ENCODE peak calls at places on chromosomes 3 and 15, in five cellular contexts. F is SK-N-SH, J is Panc1, M is HepG2, O is GM12878. V is an unnamed sample.

GRCh38 chr3:133038731-133039398 is 674 bp downstream of the TMEM108 start:
- DNase-seq in F (peak), O (no peak), M (no peak), J (no peak), V (no peak)

GRCh38 chr15:63210151-63211051 is 21.0 kb downstream of the RAB8B start:
- DNase-seq in M (peak), O (no peak), F (no peak), J (no peak), V (no peak)

GRCh38 chr3:72185549-72186484 is 400.9 kb upstream of the PROK2 start:
- DNase-seq in O (no peak), J (no peak), M (peak), F (no peak), V (peak)

GRCh38 chr15:34297059-34297458 is 40.5 kb downstream of the SLC12A6 start:
- DNase-seq in M (no peak), O (no peak), F (no peak), J (no peak), V (no peak)

GRCh38 chr15:51796777-51797474 is 32.5 kb upstream of the TMOD3 start:
- DNase-seq in O (no peak), M (peak), J (no peak), F (no peak), V (no peak)

GRCh38 chr3:36381311-36381956 is 1.1 kb downstream of the STAC start:
- DNase-seq in F (peak), O (no peak), M (no peak), J (no peak), V (no peak)

GRCh38 chr15:69718916-69719315 is 266.3 kb downstream of the RPLP1 start:
- DNase-seq in J (no peak), O (no peak), M (no peak), F (no peak), V (peak)

GRCh38 chr3:143924522-143925381 is 46.9 kb upstream of the DIPK2A start:
- DNase-seq in O (peak), M (no peak), J (no peak), F (no peak), V (no peak)

GRCh38 chr3:36461588-36461987 is 81.3 kb downstream of the STAC start:
- DNase-seq in J (no peak), F (no peak), M (no peak), O (no peak), V (no peak)

GRCh38 chr15:37245358-37245757 is 145.0 kb upstream of the MEIS2 start:
- DNase-seq in O (no peak), J (no peak), M (no peak), F (no peak), V (no peak)

GRCh38 chr3:110413807-110414748 is 657.5 kb upstream of the NECTIN3 start:
- DNase-seq in J (no peak), O (no peak), M (no peak), F (no peak), V (no peak)

GRCh38 chr3:124774305-124774673 is 44.0 kb downstream of the UMPS start:
- DNase-seq in M (no peak), O (no peak), F (no peak), J (no peak), V (no peak)

GRCh38 chr3:30681276-30682211 is 75.1 kb downstream of the TGFBR2 start:
- DNase-seq in M (no peak), O (no peak), J (no peak), F (peak), V (no peak)

GRCh38 chr15:44340410-44340809 is 51.9 kb downstream of the GOLM2 start:
- DNase-seq in F (no peak), O (no peak), M (no peak), J (no peak), V (no peak)

GRCh38 chr15:45177285-45177684 is 10.5 kb downstream of the SHF start:
- DNase-seq in O (no peak), M (no peak), J (no peak), F (no peak), V (no peak)

GRCh38 chr3:140113983-140114923 is 179.3 kb downstream of the CLSTN2 start:
- DNase-seq in F (peak), M (no peak), O (no peak), J (no peak), V (no peak)

GRCh38 chr3:53375019-53375418 is 27.7 kb upstream of the DCP1A start:
- DNase-seq in J (peak), F (peak), O (no peak), M (peak), V (peak)

GRCh38 chr15:70200511-70200991 is 102.8 kb upstream of the TLE3 start:
- DNase-seq in J (no peak), M (no peak), F (peak), O (no peak), V (no peak)

GRCh38 chr15:89396723-89397652 is 62.4 kb upstream of the POLG start:
- DNase-seq in J (no peak), M (no peak), O (no peak), F (no peak), V (peak)

GRCh38 chr3:18035641-18036466 is 293.4 kb upstream of the TBC1D5 start:
- DNase-seq in F (no peak), J (no peak), M (no peak), O (no peak), V (no peak)

GRCh38 chr3:10738688-10739372 is 77.2 kb upstream of the SLC6A11 start:
- DNase-seq in O (no peak), J (peak), M (peak), F (peak), V (peak)

GRCh38 chr3:107394502-107394901 is 17.3 kb downstream of the CCDC54 start:
- DNase-seq in F (no peak), M (no peak), J (no peak), O (no peak), V (no peak)

GRCh38 chr3:152222327-152222726 is 46.4 kb upstream of the MBNL1 start:
- DNase-seq in O (no peak), F (no peak), M (no peak), J (no peak), V (no peak)

GRCh38 chr3:147702499-147702898 is 293.3 kb downstream of the ZIC1 start:
- DNase-seq in O (no peak), F (no peak), J (no peak), M (no peak), V (no peak)

GRCh38 chr3:178901204-178901603 is 170.4 kb downstream of the ZMAT3 start:
- DNase-seq in M (no peak), F (no peak), O (no peak), J (no peak), V (no peak)

GRCh38 chr15:66411190-66411589 is 24.5 kb downstream of the MAP2K1 start:
- DNase-seq in F (no peak), M (no peak), J (no peak), O (no peak), V (peak)

GRCh38 chr3:124965413-124965812 is 30.9 kb upstream of the MUC13 start:
- DNase-seq in F (no peak), J (no peak), M (no peak), O (peak), V (no peak)

GRCh38 chr3:71069797-71070196 is 513.7 kb downstream of the FOXP1 start:
- DNase-seq in O (no peak), F (peak), M (peak), J (no peak), V (peak)
- TF ChIP-seq REST in O (no peak), F (no peak), M (no peak), J (no peak), V (no peak)

DNA sequence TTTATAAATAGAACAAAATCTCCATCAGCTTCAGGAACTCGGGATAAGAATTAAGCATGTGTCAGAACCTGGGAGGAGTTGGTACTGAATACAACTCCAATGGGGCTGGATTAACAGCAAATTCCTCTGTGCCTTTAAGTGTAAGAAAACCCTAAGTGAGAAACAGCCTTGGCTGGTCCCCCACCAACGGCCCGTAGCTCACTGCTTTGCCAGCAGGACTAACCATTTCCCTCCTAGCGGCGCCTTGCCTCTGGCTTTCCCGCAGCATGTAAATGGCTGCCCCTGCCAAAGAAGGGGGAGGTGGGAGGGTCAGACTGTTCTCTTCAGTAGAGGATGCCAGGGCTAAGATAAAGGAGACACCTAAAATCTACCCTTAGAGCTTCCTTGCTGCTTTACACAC is 51.1 kb upstream of the SH3GL3 start:
- DNase-seq in F (no peak), M (no peak), J (no peak), O (no peak), V (no peak)
- TF ChIP-seq REST in F (no peak), M (no peak), J (no peak), O (no peak), V (no peak)

GRCh38 chr3:190865419-190865818 is 2.9 kb upstream of the GMNC start:
- DNase-seq in F (no peak), M (peak), J (no peak), O (no peak), V (no peak)

GRCh38 chr3:190864002-190864401 is 1.5 kb upstream of the GMNC start:
- DNase-seq in O (no peak), M (no peak), F (no peak), J (no peak), V (no peak)

GRCh38 chr3:190860531-190860930 is 2.0 kb downstream of the GMNC start:
- DNase-seq in M (no peak), F (no peak), O (no peak), J (no peak), V (no peak)

GRCh38 chr3:190862209-190863118 is at the start of gene GMNC:
- DNase-seq in M (peak), F (peak), J (peak), O (no peak), V (peak)

DNA sequence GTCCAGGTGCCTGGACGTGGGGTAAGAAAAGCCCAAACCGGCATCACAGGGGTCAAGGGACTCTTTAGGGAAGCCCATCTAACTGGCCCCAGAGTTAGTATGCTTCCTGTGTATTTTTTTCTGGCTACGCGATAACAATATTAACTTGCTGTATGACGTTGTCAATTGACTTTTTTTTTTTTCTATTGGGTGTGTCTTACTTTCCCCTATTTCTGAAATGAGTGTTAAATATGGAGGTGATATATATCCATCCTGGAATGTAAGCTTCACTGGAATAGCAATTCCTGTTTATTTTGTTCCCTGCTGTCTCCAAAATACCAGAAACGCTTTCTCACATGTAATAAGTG is 598 bp upstream of the GMNC start:
- DNase-seq in O (no peak), J (no peak), M (no peak), F (no peak), V (no peak)
- TF ChIP-seq REST in O (no peak), J (no peak), M (no peak), F (no peak), V (no peak)

DNA sequence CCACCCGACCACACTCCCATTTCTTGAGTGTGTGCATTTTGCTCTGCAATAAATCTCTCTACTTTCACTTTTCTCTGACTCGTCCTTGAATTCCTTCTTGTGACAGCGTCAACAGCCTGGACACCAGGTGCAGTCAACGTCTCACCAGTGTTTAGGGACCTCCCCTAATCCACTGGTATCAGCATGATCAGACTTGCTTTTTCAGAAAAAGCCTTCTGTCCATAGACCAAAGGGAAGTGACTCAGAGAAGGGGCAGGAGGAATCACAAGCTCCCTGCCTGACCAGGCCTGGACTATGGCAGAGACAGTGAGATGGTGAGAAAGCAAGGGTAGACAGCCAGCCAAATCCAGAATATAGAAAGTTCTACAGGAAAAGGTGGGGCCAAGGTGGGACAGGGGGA is 15.5 kb downstream of the CCR5 start:
- DNase-seq in O (no peak), M (no peak), F (no peak), J (no peak), V (no peak)
- TF ChIP-seq REST in O (no peak), M (no peak), F (no peak), J (no peak), V (no peak)

GRCh38 chr15:78854973-78855372 is 17.7 kb upstream of the MORF4L1 start:
- DNase-seq in M (no peak), J (no peak), O (no peak), F (no peak), V (no peak)

GRCh38 chr15:78853500-78853899 is 19.2 kb upstream of the MORF4L1 start:
- DNase-seq in F (no peak), O (no peak), M (no peak), J (no peak), V (no peak)

GRCh38 chr15:78850926-78851600 is 21.6 kb upstream of the MORF4L1 start:
- DNase-seq in O (no peak), J (no peak), M (peak), F (no peak), V (no peak)

GRCh38 chr15:78855746-78856145 is 16.9 kb upstream of the MORF4L1 start:
- DNase-seq in O (no peak), F (no peak), M (no peak), J (no peak), V (no peak)

DNA sequence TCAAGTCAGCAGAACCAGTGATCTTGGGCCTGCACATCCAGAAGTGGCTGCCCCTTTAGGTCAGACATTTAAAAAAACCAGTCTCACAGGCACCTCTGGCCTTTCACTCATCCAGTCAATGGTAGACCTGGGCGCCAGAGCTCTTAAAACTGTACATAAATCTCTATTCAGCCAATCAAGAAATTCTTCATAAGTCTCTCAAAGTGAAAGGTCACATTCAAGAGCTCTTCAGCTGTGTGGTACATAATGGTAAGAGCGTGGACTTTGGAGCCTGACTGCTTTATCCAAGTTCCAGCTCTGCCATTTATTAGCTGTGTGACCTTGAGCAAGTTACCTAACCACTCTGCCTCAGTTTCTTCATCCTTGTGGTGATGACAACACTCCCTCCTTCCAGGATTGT is 22.3 kb upstream of the MORF4L1 start:
- DNase-seq in F (no peak), O (no peak), M (no peak), J (no peak), V (no peak)
- TF ChIP-seq REST in F (no peak), O (no peak), M (no peak), J (no peak), V (no peak)

DNA sequence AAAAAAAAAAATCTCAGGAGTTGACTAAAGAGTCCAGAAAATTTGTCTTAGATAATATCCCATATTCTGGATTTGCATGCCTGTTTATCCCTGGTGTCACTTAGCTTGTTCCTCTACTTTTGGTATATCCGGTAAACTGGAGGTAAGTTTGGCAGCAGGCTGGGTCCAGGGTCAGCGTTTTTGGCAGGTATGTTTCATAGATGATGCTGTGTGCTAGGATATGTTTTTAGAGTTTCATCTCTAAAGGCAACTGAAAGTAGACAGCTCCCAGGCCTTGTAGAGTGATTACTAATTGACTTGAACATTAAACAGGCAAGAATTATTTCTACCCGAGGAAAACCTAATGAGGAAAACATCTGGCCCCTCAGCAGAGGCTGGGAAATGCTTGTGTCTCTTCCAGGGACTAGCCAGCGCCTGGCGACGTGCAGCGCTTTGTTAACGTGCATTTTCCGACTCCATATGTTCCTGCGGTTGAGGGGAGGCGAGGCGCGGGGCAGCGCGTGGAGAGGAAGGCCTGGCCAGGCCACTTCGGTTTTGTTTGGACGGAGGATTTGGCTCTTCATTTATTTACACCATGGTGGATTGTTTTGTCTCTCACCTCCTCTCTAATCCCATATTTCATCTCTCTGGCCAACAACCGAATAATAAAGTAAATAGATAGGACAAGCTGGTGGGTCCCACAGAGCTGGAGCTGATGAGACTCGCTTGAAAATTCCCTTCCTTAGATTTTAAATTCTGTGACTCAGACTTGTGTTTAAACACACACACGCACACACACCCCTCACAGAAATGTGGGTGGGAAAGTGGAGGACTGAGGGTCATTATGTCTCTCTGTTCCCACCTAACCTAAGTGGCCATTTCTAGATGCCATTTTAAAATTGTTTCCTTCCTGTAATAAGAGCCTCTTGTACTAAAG is 65.3 kb downstream of the ASB7 start:
- DNase-seq in F (peak), J (no peak), O (no peak), M (no peak), V (no peak)
- TF ChIP-seq REST in F (no peak), J (no peak), O (no peak), M (no peak), V (no peak)

GRCh38 chr3:141875374-141875892 is 1.0 kb upstream of the ATP1B3 start:
- DNase-seq in J (peak), F (peak), O (peak), M (peak), V (peak)
- TF ChIP-seq REST in J (no peak), F (no peak), O (no peak), M (no peak), V (no peak)

DNA sequence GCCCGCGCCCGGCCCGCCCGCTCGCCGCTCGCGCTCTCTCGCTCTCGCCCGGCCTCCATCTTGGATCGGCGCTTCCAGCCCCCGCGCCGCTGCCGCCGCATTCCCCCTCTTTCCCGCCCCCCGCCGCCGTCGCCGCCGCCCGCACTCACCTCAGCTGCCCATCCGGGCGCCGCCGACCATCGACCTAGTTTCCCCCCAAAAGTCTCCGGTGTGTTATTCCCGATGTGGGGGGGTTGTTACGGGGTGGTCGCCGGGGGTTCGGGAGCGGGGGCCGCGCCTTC is 192 bp downstream of the STAG1 start:
- DNase-seq in M (no peak), J (no peak), F (peak), O (no peak), V (no peak)
- TF ChIP-seq REST in M (no peak), J (no peak), F (no peak), O (no peak), V (no peak)

V was measured in HL-60.